ENCODE peak calls at places on chromosomes 16 and 17, in eight cellular contexts. R, F, K, B, P, U, L and E are unnamed samples.

GRCh38 chr17:59649886-59650285 is 30.2 kb downstream of the CLTC start:
- DNase-seq in R (peak; percentile 52), F (no peak), K (no peak), B (no peak), P (no peak), U (no peak), L (no peak), E (no peak)

GRCh38 chr17:80259642-80260535 is 763 bp upstream of the RNF213 start:
- DNase-seq in R (peak; percentile 65), F (no peak), K (no peak), B (peak; percentile 91), P (no peak), U (peak; percentile 71), L (peak; percentile 66), E (no peak)

GRCh38 chr16:13835357-13835756 is 84.6 kb upstream of the ERCC4 start:
- DNase-seq in R (no peak), F (no peak), K (no peak), B (no peak), P (no peak), U (no peak), L (no peak), E (no peak)

GRCh38 chr16:50284131-50284911 is 18.0 kb downstream of the ADCY7 start:
- DNase-seq in R (no peak), F (no peak), K (no peak), B (peak; percentile 37), P (no peak), U (no peak), L (peak; percentile 49), E (no peak)

GRCh38 chr16:84331998-84332780 is 36.1 kb upstream of the ATP2C2 start:
- DNase-seq in R (no peak), F (no peak), K (no peak), B (no peak), P (no peak), U (no peak), L (no peak), E (peak; percentile 41)

GRCh38 chr17:45906927-45907622 is 12.7 kb downstream of the MAPT start:
- DNase-seq in R (no peak), F (no peak), K (no peak), B (no peak), P (no peak), U (no peak), L (no peak), E (no peak)

GRCh38 chr16:17396762-17397498 is 73.8 kb downstream of the XYLT1 start:
- DNase-seq in R (peak; percentile 52), F (no peak), K (no peak), B (peak; percentile 46), P (no peak), U (peak; percentile 76), L (peak; percentile 71), E (no peak)

GRCh38 chr16:87207509-87207908 is 109.7 kb downstream of the C16orf95 start:
- DNase-seq in R (peak; percentile 81), F (peak; percentile 76), K (no peak), B (no peak), P (no peak), U (no peak), L (no peak), E (no peak)

GRCh38 chr17:72580321-72581127 is 459.7 kb downstream of the SOX9 start:
- DNase-seq in R (no peak), F (no peak), K (no peak), B (no peak), P (no peak), U (peak; percentile 87), L (peak; percentile 84), E (peak; percentile 56)

GRCh38 chr17:40901981-40902862 is 17.2 kb upstream of the KRT20 start:
- DNase-seq in R (peak; percentile 71), F (peak; percentile 59), K (peak; percentile 67), B (no peak), P (no peak), U (no peak), L (no peak), E (peak; percentile 61)

GRCh38 chr16:351804-352520 is 561 bp downstream of the AXIN1 start:
- DNase-seq in R (no peak), F (no peak), K (no peak), B (peak; percentile 52), P (no peak), U (peak; percentile 42), L (no peak), E (no peak)

GRCh38 chr16:3879887-3880564 is 487 bp downstream of the CREBBP start:
- DNase-seq in R (peak; percentile 52), F (no peak), K (peak; percentile 61), B (peak; percentile 84), P (no peak), U (peak; percentile 75), L (peak; percentile 79), E (no peak)

GRCh38 chr16:15608398-15609285 is 34.3 kb downstream of the MARF1 start:
- DNase-seq in R (peak; percentile 60), F (no peak), K (no peak), B (no peak), P (no peak), U (no peak), L (no peak), E (no peak)

GRCh38 chr17:80118601-80119270 is 17.4 kb downstream of the GAA start:
- DNase-seq in R (no peak), F (no peak), K (peak; percentile 56), B (no peak), P (no peak), U (no peak), L (no peak), E (no peak)

GRCh38 chr17:66989076-66989475 is 24.6 kb downstream of the CACNG4 start:
- DNase-seq in R (no peak), F (no peak), K (no peak), B (no peak), P (no peak), U (no peak), L (no peak), E (no peak)

GRCh38 chr17:52721932-52722331 is 563.4 kb upstream of the CA10 start:
- DNase-seq in R (no peak), F (no peak), K (no peak), B (no peak), P (no peak), U (no peak), L (no peak), E (no peak)

GRCh38 chr16:75238853-75239371 is 12.5 kb downstream of the BCAR1 start:
- DNase-seq in R (no peak), F (no peak), K (no peak), B (no peak), P (no peak), U (peak; percentile 33), L (no peak), E (no peak)

GRCh38 chr17:78774956-78775571 is 7.0 kb downstream of the CYTH1 start:
- DNase-seq in R (no peak), F (no peak), K (no peak), B (no peak), P (no peak), U (no peak), L (no peak), E (no peak)

GRCh38 chr17:6376901-6377300 is 58.0 kb downstream of the AIPL1 start:
- DNase-seq in R (no peak), F (no peak), K (no peak), B (no peak), P (no peak), U (no peak), L (no peak), E (no peak)

DNA sequence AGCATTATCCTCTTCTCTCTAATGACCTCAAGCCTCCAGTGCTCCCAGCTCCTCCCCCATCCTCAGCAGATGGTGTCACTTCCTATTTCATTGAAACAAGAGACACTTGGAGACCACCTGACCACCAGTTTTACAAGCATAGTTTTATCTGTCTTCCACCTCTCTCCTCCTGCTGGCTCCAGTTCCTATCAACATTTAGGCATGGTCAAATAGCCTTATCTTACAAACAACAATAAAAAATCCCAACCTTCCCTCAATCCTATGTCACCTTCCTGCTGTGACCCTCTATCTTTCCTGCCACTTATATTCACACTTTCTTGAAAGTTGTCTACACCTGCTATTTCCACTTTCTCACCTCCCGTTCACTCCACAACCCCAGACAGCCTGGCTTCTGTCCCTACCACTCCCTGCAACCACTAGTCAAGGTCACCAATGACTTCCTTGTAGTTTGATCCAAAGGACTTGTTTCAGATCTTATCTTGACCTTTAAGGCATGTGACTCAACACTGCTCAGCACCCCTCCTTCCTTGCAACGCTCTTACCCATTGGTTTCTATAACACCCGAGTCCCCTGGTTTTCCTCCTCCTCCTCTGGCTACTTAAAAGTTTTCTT is 4.3 kb upstream of the NTN1 start:
- DNase-seq in R (no peak), F (no peak), K (no peak), B (peak; percentile 34), P (no peak), U (peak; percentile 62), L (peak; percentile 52), E (no peak)
- H3K27me3 ChIP-seq in R (peaks cover 19% of the 10 kb centered on the region), F (peaks cover 13% of the 10 kb centered on the region), K (peaks cover 7% of the 10 kb centered on the region), B (peaks cover 92% of the 10 kb centered on the region), P (no peaks in the 10 kb centered on the region), U (no peaks in the 10 kb centered on the region), L (peaks cover 16% of the 10 kb centered on the region), E (peaks cover 25% of the 10 kb centered on the region)

GRCh38 chr16:67156146-67156844 is 3.4 kb downstream of the TRADD start:
- DNase-seq in R (no peak), F (no peak), K (peak; percentile 49), B (no peak), P (no peak), U (no peak), L (no peak), E (no peak)
- TF ChIP-seq CTCF in R (no peak), F (no peak), K (no peak), B (no peak), P (no peak), U (no peak), L (no peak), E (no peak)

DNA sequence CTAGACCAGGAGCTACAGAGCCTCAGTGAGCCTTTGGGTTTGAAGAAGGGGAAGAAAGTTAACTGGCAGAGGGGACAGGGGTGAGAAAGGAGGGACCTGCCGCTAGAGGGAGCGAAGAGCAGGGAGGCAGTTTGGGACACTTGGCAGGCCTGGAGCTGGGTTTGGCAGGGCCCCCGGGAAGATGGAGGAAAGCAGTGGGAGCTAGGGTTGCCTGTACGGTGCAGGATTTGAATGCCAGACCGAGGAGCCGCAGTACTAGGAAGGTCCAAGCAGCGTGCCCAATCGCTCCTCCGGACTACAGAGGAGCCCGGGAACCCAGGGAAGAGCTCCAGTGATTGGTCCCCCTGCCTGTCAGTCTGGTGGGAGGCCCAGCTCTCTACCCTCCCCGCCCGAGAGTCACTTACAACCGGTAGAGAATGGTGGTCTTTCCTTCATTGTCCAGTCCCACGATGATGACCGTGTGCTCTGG is 1.3 kb downstream of the ARL5C start:
- DNase-seq in R (peak; percentile 89), F (peak; percentile 51), K (no peak), B (peak; percentile 91), P (peak; percentile 81), U (peak; percentile 88), L (peak; percentile 93), E (no peak)
- H3K4me3 ChIP-seq in R (peak overlapping the region; percentile 55), F (peak overlapping the region; percentile 32), K (peak overlapping the region; percentile 2), B (peak overlapping the region; percentile 46), P (peak overlapping the region; percentile 71), U (peak overlapping the region; percentile 14), L (peak overlapping the region; percentile 55), E (peak overlapping the region; percentile 43)

DNA sequence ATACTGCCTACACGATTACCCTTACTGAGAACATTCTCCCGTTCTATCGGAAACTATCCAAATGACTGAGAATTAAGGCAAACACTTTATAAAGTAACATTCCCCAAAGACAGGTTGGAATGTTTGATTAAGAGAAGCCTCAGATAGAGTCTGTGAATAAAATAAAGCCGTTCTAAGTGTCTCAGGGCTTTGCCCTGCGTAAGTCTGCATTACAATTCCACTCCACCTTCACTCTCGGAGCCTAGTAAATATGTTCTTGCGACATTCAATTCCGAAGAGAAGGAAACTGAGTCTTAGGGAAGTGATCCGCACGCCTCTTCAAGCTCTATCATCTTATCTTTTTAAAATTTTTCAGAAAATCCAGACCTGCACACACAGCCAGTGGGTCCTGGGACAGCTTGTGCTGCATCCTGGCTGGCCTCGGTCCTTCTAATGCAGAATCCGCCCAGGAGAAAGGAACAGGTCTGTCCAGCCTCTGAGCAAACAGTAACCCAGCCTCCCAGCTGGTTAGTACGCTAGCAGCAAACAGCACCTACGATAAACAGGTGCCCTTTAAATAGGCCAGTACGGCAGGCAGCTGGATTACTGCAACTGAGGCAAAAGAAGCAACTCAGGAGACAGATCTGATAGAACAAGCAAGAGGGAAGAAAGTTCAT is 254.1 kb upstream of the IRX3 start:
- DNase-seq in R (no peak), F (no peak), K (no peak), B (no peak), P (no peak), U (peak; percentile 8), L (peak; percentile 79), E (no peak)
- H3K27me3 ChIP-seq in R (no peaks in the 10 kb centered on the region), F (peaks cover 2% of the 10 kb centered on the region), K (peaks cover 10% of the 10 kb centered on the region), B (no peaks in the 10 kb centered on the region), P (no peaks in the 10 kb centered on the region), U (no peaks in the 10 kb centered on the region), L (no peaks in the 10 kb centered on the region), E (no peaks in the 10 kb centered on the region)